ENCODE peak calls at places on chromosomes 2 and 18, in eight cellular contexts. V is Panc1, F is IMR-90, G is lung, S is epithelial cell of esophagus, B is right lobe of liver, C is cardiac fibroblast, U is kidney epithelial cell. D is an unnamed sample.

GRCh38 chr2:9174771-9175441 is 31.7 kb upstream of the ASAP2 start:
- DNase-seq in V (no peak), F (peak), G (peak), S (peak), B (no peak), C (peak), U (peak), D (peak)

GRCh38 chr2:63788070-63788469 is 53.6 kb upstream of the UGP2 start:
- DNase-seq in V (no peak), F (peak), G (no peak), S (peak), B (no peak), C (peak), U (no peak), D (peak)

GRCh38 chr18:63523660-63524059 is 18.5 kb upstream of the SERPINB12 start:
- DNase-seq in V (no peak), F (peak), G (no peak), S (no peak), B (no peak), C (peak), U (no peak), D (peak)

GRCh38 chr2:15582153-15582552 is 9.5 kb upstream of the DDX1 start:
- DNase-seq in V (no peak), F (no peak), G (no peak), S (no peak), B (no peak), C (no peak), U (no peak), D (no peak)

GRCh38 chr2:239154971-239155805 is 245.6 kb downstream of the HDAC4 start:
- DNase-seq in V (no peak), F (no peak), G (no peak), S (no peak), B (peak), C (no peak), U (no peak), D (no peak)

GRCh38 chr18:57664600-57665165 is 43.0 kb upstream of the NARS1 start:
- DNase-seq in V (no peak), F (no peak), G (no peak), S (no peak), B (no peak), C (no peak), U (no peak), D (no peak)

GRCh38 chr2:176427549-176427948 is 158.3 kb downstream of the MTX2 start:
- DNase-seq in V (no peak), F (no peak), G (no peak), S (no peak), B (no peak), C (no peak), U (no peak), D (no peak)

GRCh38 chr2:232418466-232419244 is 12.0 kb downstream of the ALPG start:
- DNase-seq in V (no peak), F (no peak), G (no peak), S (peak), B (no peak), C (peak), U (no peak), D (peak)

GRCh38 chr2:143907801-143908200 is 612.1 kb downstream of the ZEB2 start:
- DNase-seq in V (no peak), F (peak), G (no peak), S (no peak), B (no peak), C (peak), U (no peak), D (peak)

GRCh38 chr2:111135910-111136297 is 15.2 kb downstream of the BCL2L11 start:
- DNase-seq in V (no peak), F (peak), G (peak), S (no peak), B (peak), C (peak), U (no peak), D (peak)

GRCh38 chr2:24124003-24124585 is 825 bp downstream of the FAM228B start:
- DNase-seq in V (no peak), F (peak), G (no peak), S (no peak), B (no peak), C (no peak), U (no peak), D (no peak)

GRCh38 chr2:31204761-31205160 is 12.6 kb downstream of the CAPN14 start:
- DNase-seq in V (no peak), F (no peak), G (no peak), S (no peak), B (no peak), C (no peak), U (no peak), D (no peak)

GRCh38 chr18:5500158-5500939 is 43.4 kb downstream of the EPB41L3 start:
- DNase-seq in V (no peak), F (no peak), G (no peak), S (no peak), B (no peak), C (no peak), U (no peak), D (no peak)

GRCh38 chr2:211331736-211332135 is 775.3 kb downstream of the CPS1 start:
- DNase-seq in V (no peak), F (no peak), G (no peak), S (no peak), B (no peak), C (no peak), U (no peak), D (no peak)

GRCh38 chr2:225041871-225042799 is at the start of gene DOCK10:
- DNase-seq in V (no peak), F (peak), G (peak), S (peak), B (peak), C (peak), U (no peak), D (peak)

GRCh38 chr2:201996006-201996405 is 37.6 kb upstream of the FZD7 start:
- DNase-seq in V (no peak), F (no peak), G (no peak), S (peak), B (no peak), C (no peak), U (no peak), D (no peak)

GRCh38 chr18:13180614-13181375 is 37.8 kb upstream of the LDLRAD4 start:
- DNase-seq in V (no peak), F (no peak), G (no peak), S (no peak), B (no peak), C (no peak), U (no peak), D (no peak)

GRCh38 chr2:229348135-229348534 is 77.0 kb upstream of the PID1 start:
- DNase-seq in V (no peak), F (no peak), G (no peak), S (no peak), B (no peak), C (peak), U (no peak), D (peak)

GRCh38 chr18:70019136-70019535 is 71.5 kb upstream of the CD226 start:
- DNase-seq in V (no peak), F (no peak), G (no peak), S (no peak), B (no peak), C (no peak), U (no peak), D (no peak)

GRCh38 chr18:72830109-72830508 is 37.7 kb downstream of the NETO1 start:
- DNase-seq in V (no peak), F (no peak), G (no peak), S (peak), B (no peak), C (peak), U (no peak), D (peak)

GRCh38 chr18:69109686-69110085 is 291.0 kb upstream of the DOK6 start:
- DNase-seq in V (no peak), F (peak), G (no peak), S (no peak), B (no peak), C (peak), U (no peak), D (peak)

GRCh38 chr2:208415897-208416296 is 9.3 kb downstream of the PTH2R start:
- DNase-seq in V (no peak), F (no peak), G (no peak), S (no peak), B (no peak), C (no peak), U (no peak), D (no peak)

GRCh38 chr2:201854221-201854801 is 48.0 kb downstream of the CDK15 start:
- DNase-seq in V (no peak), F (peak), G (no peak), S (peak), B (no peak), C (peak), U (peak), D (peak)

GRCh38 chr2:188399159-188399558 is 107.5 kb downstream of the GULP1 start:
- DNase-seq in V (no peak), F (peak), G (no peak), S (no peak), B (no peak), C (no peak), U (peak), D (peak)

GRCh38 chr2:235063501-235063961 is 111.7 kb downstream of the SH3BP4 start:
- DNase-seq in V (no peak), F (no peak), G (no peak), S (no peak), B (no peak), C (no peak), U (no peak), D (no peak)

GRCh38 chr2:43455735-43456642 is 139.8 kb downstream of the THADA start:
- DNase-seq in V (no peak), F (peak), G (no peak), S (no peak), B (no peak), C (peak), U (no peak), D (peak)

GRCh38 chr2:109398616-109399015 is 215.2 kb downstream of the SEPTIN10 start:
- DNase-seq in V (no peak), F (no peak), G (no peak), S (no peak), B (no peak), C (no peak), U (peak), D (no peak)

GRCh38 chr2:9087151-9087681 is 83.7 kb upstream of the MBOAT2 start:
- DNase-seq in V (no peak), F (peak), G (no peak), S (no peak), B (no peak), C (no peak), U (no peak), D (peak)

GRCh38 chr2:168522446-168522845 is 66.4 kb downstream of the CERS6 start:
- DNase-seq in V (no peak), F (no peak), G (no peak), S (no peak), B (no peak), C (no peak), U (no peak), D (no peak)

GRCh38 chr2:70690846-70691245 is 77.2 kb downstream of the ADD2 start:
- DNase-seq in V (no peak), F (no peak), G (no peak), S (no peak), B (no peak), C (no peak), U (no peak), D (no peak)

GRCh38 chr2:40668435-40668834 is 216.5 kb upstream of the SLC8A1 start:
- DNase-seq in V (no peak), F (peak), G (no peak), S (peak), B (no peak), C (peak), U (no peak), D (peak)

GRCh38 chr2:183070942-183071844 is 7.4 kb upstream of the DUSP19 start:
- DNase-seq in V (no peak), F (peak), G (no peak), S (peak), B (no peak), C (peak), U (no peak), D (peak)
- TF ChIP-seq CTCF in V (peak), F (peak), G (no peak), S (peak), B (peak), C (peak), U (peak), D (peak)

GRCh38 chr18:75070235-75070624 is 138.7 kb downstream of the PTGR3 start:
- DNase-seq in V (no peak), F (no peak), G (no peak), S (no peak), B (no peak), C (no peak), U (no peak), D (no peak)

GRCh38 chr18:75070625-75071483 is 138.1 kb downstream of the PTGR3 start:
- DNase-seq in V (peak), F (peak), G (peak), S (peak), B (no peak), C (peak), U (peak), D (peak)

GRCh38 chr18:75072672-75073371 is 136.1 kb downstream of the PTGR3 start:
- DNase-seq in V (no peak), F (no peak), G (no peak), S (no peak), B (no peak), C (no peak), U (no peak), D (no peak)

GRCh38 chr18:75071866-75072671 is 136.9 kb downstream of the PTGR3 start:
- DNase-seq in V (no peak), F (no peak), G (no peak), S (no peak), B (no peak), C (no peak), U (no peak), D (no peak)

DNA sequence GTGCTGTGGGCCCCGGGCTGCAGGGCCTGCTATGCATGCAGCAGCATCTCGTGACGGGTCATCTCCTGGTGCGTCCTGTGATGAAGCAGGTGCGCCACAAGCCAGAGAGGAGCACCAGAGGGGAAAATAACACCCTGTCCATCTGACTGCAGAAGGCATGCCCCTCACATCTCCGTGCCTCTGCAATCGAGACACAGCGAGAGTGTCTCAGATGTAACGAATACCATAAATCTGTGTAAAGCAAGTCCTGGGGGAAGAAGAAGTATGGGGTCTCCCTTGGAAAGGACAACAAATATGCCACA is 137.5 kb downstream of the PTGR3 start:
- DNase-seq in V (no peak), F (no peak), G (no peak), S (no peak), B (no peak), C (no peak), U (no peak), D (no peak)
- H3K4me3 ChIP-seq in V (no peak), F (no peak), G (no peak), S (peak), B (no peak), C (no peak), U (no peak), D (no peak)

DNA sequence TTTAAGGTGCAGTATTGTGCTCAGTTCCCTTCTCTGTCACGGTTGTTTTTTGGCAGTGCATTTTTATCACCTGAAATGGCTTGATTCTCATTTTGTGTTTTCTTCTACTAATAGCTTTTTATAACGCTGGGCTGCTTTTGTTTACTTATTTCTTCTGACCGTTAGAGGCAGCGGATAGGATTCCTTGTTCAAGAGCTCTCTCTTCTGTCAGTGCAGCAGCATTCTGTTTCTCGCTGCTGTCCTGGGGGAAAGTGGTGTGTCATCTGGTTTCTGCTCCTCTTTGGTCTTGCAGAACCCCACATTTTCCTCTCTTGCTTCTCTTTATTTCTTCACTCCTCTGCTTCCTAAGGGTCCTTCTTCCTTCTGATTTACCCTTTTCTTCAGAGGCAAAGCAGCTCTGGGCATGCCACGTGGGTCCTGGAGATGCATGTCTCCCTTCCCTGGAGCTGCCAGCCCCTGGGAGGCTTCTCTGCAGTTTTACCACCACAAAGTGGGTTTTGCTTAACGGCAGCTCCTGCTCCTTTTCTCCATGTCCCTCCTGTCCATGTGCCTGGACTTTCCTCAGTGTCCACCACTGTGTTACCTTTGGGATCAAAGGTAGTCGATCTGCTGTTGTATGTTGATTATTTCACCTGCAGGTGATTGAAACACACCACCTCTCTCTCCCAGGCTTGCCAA is 47.3 kb upstream of the SNTG2 start:
- DNase-seq in V (no peak), F (no peak), G (peak), S (no peak), B (no peak), C (no peak), U (no peak), D (peak)
- TF ChIP-seq CTCF in V (peak), F (no peak), G (no peak), S (no peak), B (no peak), C (no peak), U (peak), D (peak)

DNA sequence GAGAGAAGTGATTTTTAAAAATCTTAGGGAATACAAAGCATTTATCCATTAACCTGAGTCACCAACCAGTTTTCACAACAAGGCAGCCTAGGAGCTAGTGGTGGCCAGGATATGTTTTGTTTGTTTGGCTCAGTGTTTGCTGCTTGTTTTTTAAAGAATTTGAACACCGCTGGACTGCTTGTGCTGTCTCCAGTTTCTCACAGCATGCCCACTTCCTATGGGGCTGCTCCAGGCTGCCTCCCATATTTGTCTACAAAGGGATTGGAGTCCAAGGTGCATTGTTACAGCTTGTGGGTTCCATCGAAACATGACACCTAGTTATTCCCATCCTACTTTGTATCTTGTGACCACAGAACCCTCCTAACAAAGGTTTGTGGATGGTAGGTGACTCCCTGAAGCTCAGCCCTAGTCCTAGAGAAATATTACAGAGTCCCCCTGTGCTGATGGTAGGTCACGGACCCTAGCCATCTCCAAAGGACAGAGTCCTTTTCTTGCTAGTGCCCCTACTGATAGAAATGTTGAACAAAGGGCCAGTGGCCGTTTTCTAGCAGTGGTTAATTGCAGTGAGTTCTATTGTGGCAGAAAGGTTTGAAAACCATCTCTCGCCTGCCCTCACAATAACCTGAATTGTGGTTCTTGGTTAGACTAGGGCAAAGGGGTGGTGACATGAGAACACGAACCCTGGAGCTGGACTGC is 23.2 kb downstream of the GPR39 start:
- DNase-seq in V (no peak), F (peak), G (no peak), S (peak), B (no peak), C (no peak), U (no peak), D (peak)
- H3K4me3 ChIP-seq in V (no peak), F (no peak), G (no peak), S (no peak), B (no peak), C (no peak), U (no peak), D (no peak)

DNA sequence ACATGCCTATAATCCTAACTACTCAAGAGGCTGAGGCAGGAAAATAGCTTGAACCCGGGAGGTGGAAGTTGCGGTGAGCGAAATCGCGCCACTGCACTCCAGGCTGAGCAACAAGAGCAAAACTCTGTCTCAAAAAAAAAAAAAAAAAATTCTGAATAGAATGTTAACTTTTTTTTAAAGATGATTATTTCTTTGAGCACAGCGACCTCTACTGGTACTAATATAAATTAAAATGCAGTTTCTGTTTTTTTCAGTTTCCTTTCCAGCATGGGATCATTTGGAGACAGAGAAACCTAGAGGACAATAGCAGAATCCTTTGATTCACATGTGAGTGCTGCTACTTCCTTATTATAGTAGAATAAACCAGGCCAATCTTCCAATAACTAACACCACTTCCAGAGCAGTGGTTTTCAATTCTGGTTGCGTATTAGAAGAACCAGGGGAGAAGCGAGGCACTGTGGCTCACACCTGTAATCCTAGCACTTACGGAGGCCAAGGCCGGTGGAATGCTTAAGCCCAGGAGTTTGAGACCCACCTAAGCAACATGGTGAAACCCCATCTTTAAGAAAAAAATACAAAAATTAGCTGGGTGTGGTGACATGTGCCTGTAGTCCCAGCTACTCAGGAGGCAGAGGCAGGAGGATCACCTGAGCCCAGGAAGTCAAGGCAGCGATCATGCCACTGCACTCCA is 10.2 kb downstream of the SRSF7 start:
- DNase-seq in V (no peak), F (peak), G (no peak), S (peak), B (no peak), C (peak), U (no peak), D (peak)
- TF ChIP-seq CTCF in V (peak), F (peak), G (peak), S (peak), B (peak), C (peak), U (no peak), D (peak)

DNA sequence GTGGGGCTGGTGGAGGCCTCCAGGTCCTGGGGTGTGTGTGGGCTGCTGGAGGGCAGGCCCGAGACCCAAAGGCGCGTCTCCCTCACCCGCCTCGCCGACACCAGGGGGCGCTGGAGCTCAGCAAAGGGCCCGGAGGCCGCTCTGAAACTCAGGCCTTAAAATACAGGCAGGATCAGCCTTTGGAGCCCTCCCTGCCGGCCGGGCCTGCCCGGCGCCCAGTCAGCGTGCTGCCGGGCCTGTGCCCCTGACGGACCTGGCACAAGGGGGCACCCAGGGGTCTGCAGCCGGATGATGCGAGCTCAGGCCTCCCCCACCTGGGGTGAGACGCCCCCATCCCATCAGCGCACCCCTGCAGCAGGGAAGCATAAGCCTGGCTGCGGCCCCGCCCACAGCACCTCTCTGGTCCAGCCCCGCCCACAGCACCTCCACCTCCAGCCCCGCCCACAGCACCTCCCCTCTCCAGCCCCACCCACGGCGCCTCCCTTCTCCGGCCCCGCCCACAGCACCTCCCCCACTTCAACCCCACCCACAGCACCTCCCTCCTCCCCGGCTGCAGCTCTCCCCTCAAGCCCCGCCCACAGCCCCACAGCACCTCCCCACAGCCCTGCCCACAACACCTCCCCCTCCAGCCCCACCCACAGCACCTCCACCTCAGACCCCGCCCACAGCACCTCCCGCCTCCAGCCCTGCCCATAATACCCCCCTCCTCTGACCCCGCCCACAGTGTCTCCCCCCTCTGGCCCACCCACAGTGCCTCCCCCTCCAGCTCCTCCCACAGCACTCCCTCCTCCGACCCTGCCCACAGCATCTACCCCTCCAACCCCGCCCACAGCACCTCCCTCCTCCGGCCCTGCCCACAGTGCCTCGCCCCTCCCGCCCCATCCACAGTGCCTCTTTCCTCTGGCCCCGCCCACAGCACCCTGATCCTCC is 92.8 kb upstream of the OTOS start:
- DNase-seq in V (peak), F (peak), G (peak), S (peak), B (peak), C (peak), U (peak), D (peak)
- H3K4me3 ChIP-seq in V (peak), F (peak), G (peak), S (peak), B (peak), C (peak), U (peak), D (peak)

D was measured in choroid plexus epithelial cell.